ENCODE peak calls at places on chromosomes 6 and 20, in nine cellular contexts. C, O, T, I, V, W, K, S and X are unnamed samples.

GRCh38 chr6:139240161-139241010 is 51.4 kb downstream of the TXLNB start:
- DNase-seq in C (no peak), O (no peak), T (no peak), I (no peak), V (no peak), W (peak), K (no peak), S (no peak), X (no peak)

GRCh38 chr20:22490287-22491187 is 93.8 kb downstream of the FOXA2 start:
- DNase-seq in C (peak), O (no peak), T (no peak), I (no peak), V (no peak), W (peak), K (no peak), S (peak), X (no peak)

GRCh38 chr6:52497652-52498408 is 77.7 kb downstream of the EFHC1 start:
- DNase-seq in C (no peak), O (peak), T (no peak), I (no peak), V (no peak), W (no peak), K (peak), S (no peak), X (no peak)

GRCh38 chr20:1854246-1854645 is 41.0 kb upstream of the SIRPA start:
- DNase-seq in C (no peak), O (no peak), T (no peak), I (no peak), V (no peak), W (no peak), K (no peak), S (no peak), X (no peak)

GRCh38 chr20:49894073-49894470 is 21.3 kb downstream of the SPATA2 start:
- DNase-seq in C (no peak), O (no peak), T (no peak), I (no peak), V (no peak), W (no peak), K (no peak), S (no peak), X (no peak)

GRCh38 chr6:624979-625378 is 31.9 kb downstream of the HUS1B start:
- DNase-seq in C (peak), O (no peak), T (no peak), I (no peak), V (no peak), W (no peak), K (no peak), S (peak), X (no peak)

GRCh38 chr6:117346142-117346930 is 79.4 kb downstream of the ROS1 start:
- DNase-seq in C (no peak), O (no peak), T (no peak), I (no peak), V (no peak), W (no peak), K (no peak), S (peak), X (no peak)

GRCh38 chr6:34312259-34312658 is 63.5 kb upstream of the SMIM29 start:
- DNase-seq in C (no peak), O (no peak), T (no peak), I (no peak), V (no peak), W (no peak), K (no peak), S (no peak), X (no peak)

GRCh38 chr6:46191961-46192360 is 21.2 kb upstream of the ENPP5 start:
- DNase-seq in C (no peak), O (no peak), T (no peak), I (no peak), V (no peak), W (no peak), K (no peak), S (no peak), X (peak)

GRCh38 chr6:98295776-98296175 is 538.6 kb upstream of the POU3F2 start:
- DNase-seq in C (peak), O (no peak), T (no peak), I (no peak), V (no peak), W (no peak), K (no peak), S (no peak), X (no peak)

GRCh38 chr20:61847986-61848385 is 217.7 kb downstream of the TAF4 start:
- DNase-seq in C (no peak), O (no peak), T (no peak), I (no peak), V (no peak), W (no peak), K (no peak), S (no peak), X (no peak)

GRCh38 chr6:41914343-41914742 is 6.6 kb downstream of the MED20 start:
- DNase-seq in C (no peak), O (no peak), T (no peak), I (no peak), V (no peak), W (no peak), K (no peak), S (no peak), X (no peak)

GRCh38 chr20:8095648-8096572 is 36.2 kb upstream of the PLCB1 start:
- DNase-seq in C (no peak), O (no peak), T (no peak), I (no peak), V (no peak), W (no peak), K (no peak), S (no peak), X (peak)

GRCh38 chr6:106804238-106805016 is 170.1 kb downstream of the CD24 start:
- DNase-seq in C (peak), O (no peak), T (no peak), I (no peak), V (no peak), W (no peak), K (no peak), S (no peak), X (no peak)

GRCh38 chr20:3935295-3935955 is 46.2 kb downstream of the PANK2 start:
- DNase-seq in C (no peak), O (peak), T (no peak), I (no peak), V (no peak), W (no peak), K (peak), S (no peak), X (no peak)

GRCh38 chr6:49849121-49849907 is 17.0 kb downstream of the CRISP1 start:
- DNase-seq in C (peak), O (no peak), T (no peak), I (no peak), V (no peak), W (no peak), K (no peak), S (peak), X (no peak)

GRCh38 chr6:35663447-35664235 is 25.1 kb downstream of the FKBP5 start:
- DNase-seq in C (no peak), O (no peak), T (no peak), I (no peak), V (no peak), W (no peak), K (no peak), S (no peak), X (no peak)

GRCh38 chr6:169479783-169480495 is 221.9 kb downstream of the WDR27 start:
- DNase-seq in C (no peak), O (no peak), T (no peak), I (no peak), V (no peak), W (no peak), K (no peak), S (no peak), X (no peak)

GRCh38 chr20:19944772-19945459 is 72.2 kb upstream of the NAA20 start:
- DNase-seq in C (no peak), O (no peak), T (no peak), I (no peak), V (no peak), W (no peak), K (no peak), S (no peak), X (no peak)

GRCh38 chr6:92132446-92132845 is 1286.9 kb downstream of the EPHA7 start:
- DNase-seq in C (no peak), O (no peak), T (no peak), I (no peak), V (no peak), W (no peak), K (no peak), S (peak), X (peak)

GRCh38 chr20:62477669-62478450 is 2.1 kb upstream of the GATA5 start:
- DNase-seq in C (peak), O (no peak), T (no peak), I (no peak), V (no peak), W (no peak), K (no peak), S (no peak), X (no peak)

GRCh38 chr6:75171581-75172360 is 34.1 kb downstream of the COL12A1 start:
- DNase-seq in C (no peak), O (no peak), T (no peak), I (no peak), V (no peak), W (no peak), K (no peak), S (no peak), X (no peak)

GRCh38 chr20:17610566-17611289 is 40.9 kb downstream of the DSTN start:
- DNase-seq in C (peak), O (no peak), T (peak), I (no peak), V (peak), W (peak), K (no peak), S (no peak), X (no peak)

GRCh38 chr6:98724537-98724936 is 109.8 kb upstream of the POU3F2 start:
- DNase-seq in C (no peak), O (no peak), T (no peak), I (no peak), V (no peak), W (no peak), K (no peak), S (no peak), X (no peak)

GRCh38 chr20:39607124-39607523 is 645.0 kb downstream of the DHX35 start:
- DNase-seq in C (no peak), O (no peak), T (no peak), I (no peak), V (no peak), W (no peak), K (no peak), S (no peak), X (no peak)

GRCh38 chr6:170490259-170490658 is 62.8 kb downstream of the PSMB1 start:
- DNase-seq in C (no peak), O (no peak), T (no peak), I (no peak), V (no peak), W (no peak), K (no peak), S (no peak), X (no peak)

GRCh38 chr20:17878912-17879602 is 89.5 kb downstream of the SNX5 start:
- DNase-seq in C (no peak), O (no peak), T (no peak), I (no peak), V (no peak), W (no peak), K (no peak), S (no peak), X (no peak)

GRCh38 chr20:2602046-2602735 is 50.2 kb upstream of the NOP56 start:
- DNase-seq in C (no peak), O (no peak), T (no peak), I (no peak), V (no peak), W (no peak), K (no peak), S (peak), X (peak)

GRCh38 chr6:12249516-12250394 is 40.4 kb upstream of the EDN1 start:
- DNase-seq in C (no peak), O (no peak), T (no peak), I (no peak), V (no peak), W (no peak), K (no peak), S (no peak), X (no peak)

GRCh38 chr6:32839356-32839755 is 817 bp upstream of the TAP2 start:
- DNase-seq in C (no peak), O (no peak), T (no peak), I (no peak), V (no peak), W (no peak), K (no peak), S (no peak), X (no peak)

GRCh38 chr20:37277253-37277593 is 12.2 kb upstream of the MANBAL start:
- DNase-seq in C (no peak), O (no peak), T (no peak), I (no peak), V (no peak), W (no peak), K (no peak), S (no peak), X (no peak)

GRCh38 chr6:35089216-35089934 is 51.8 kb downstream of the TCP11 start:
- DNase-seq in C (peak), O (no peak), T (peak), I (no peak), V (no peak), W (peak), K (no peak), S (no peak), X (no peak)

GRCh38 chr6:163958646-163959045 is 544.1 kb downstream of the QKI start:
- DNase-seq in C (no peak), O (no peak), T (no peak), I (no peak), V (no peak), W (no peak), K (no peak), S (no peak), X (no peak)

GRCh38 chr6:118968416-118968815 is 33.5 kb upstream of the MCM9 start:
- DNase-seq in C (no peak), O (no peak), T (no peak), I (no peak), V (no peak), W (no peak), K (no peak), S (no peak), X (no peak)

GRCh38 chr20:43667341-43668132 is 623 bp downstream of the MYBL2 start:
- DNase-seq in C (peak), O (no peak), T (no peak), I (no peak), V (no peak), W (no peak), K (no peak), S (peak), X (no peak)

GRCh38 chr20:63657260-63657936 is 714 bp upstream of the RTEL1 start:
- DNase-seq in C (no peak), O (no peak), T (no peak), I (no peak), V (peak), W (no peak), K (no peak), S (no peak), X (no peak)

GRCh38 chr20:24708411-24709295 is 239.2 kb downstream of the SYNDIG1 start:
- DNase-seq in C (peak), O (no peak), T (no peak), I (no peak), V (no peak), W (no peak), K (no peak), S (no peak), X (no peak)

GRCh38 chr6:6315660-6316059 is 4.8 kb downstream of the F13A1 start:
- DNase-seq in C (peak), O (no peak), T (no peak), I (no peak), V (no peak), W (peak), K (peak), S (peak), X (no peak)

GRCh38 chr20:62123450-62124118 is 1.3 kb downstream of the LSM14B start:
- DNase-seq in C (peak), O (no peak), T (no peak), I (no peak), V (no peak), W (no peak), K (no peak), S (no peak), X (no peak)

GRCh38 chr20:35263609-35264223 is 14.2 kb downstream of the MMP24OS start:
- DNase-seq in C (no peak), O (no peak), T (no peak), I (no peak), V (no peak), W (peak), K (no peak), S (no peak), X (no peak)

GRCh38 chr6:37507082-37507481 is 7.4 kb upstream of the CCDC167 start:
- DNase-seq in C (peak), O (no peak), T (no peak), I (no peak), V (no peak), W (no peak), K (no peak), S (no peak), X (no peak)
- H3K27ac ChIP-seq in C (no peak), O (no peak), T (no peak), I (no peak), V (no peak), W (no peak), K (no peak), S (no peak), X (no peak)

DNA sequence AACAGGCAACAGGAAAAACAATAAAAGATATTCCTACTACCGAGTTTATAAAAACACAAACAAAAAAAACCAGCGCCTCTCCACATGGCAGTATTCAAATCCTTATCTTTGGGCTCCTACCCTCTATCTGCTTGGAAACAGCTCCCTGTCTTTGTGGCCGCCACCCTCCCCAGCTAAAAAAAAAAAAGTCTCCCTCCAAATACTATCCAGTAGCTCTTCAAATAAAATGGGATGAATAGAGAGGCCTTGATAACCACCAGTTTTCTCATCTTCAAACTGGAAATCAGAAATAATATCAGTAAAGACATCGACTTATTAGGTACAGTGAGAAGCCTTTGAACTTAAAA is 96.2 kb downstream of the PSMG4 start:
- DNase-seq in C (no peak), O (no peak), T (no peak), I (no peak), V (no peak), W (no peak), K (no peak), S (no peak), X (no peak)
- H3K27ac ChIP-seq in C (peak), O (peak), T (no peak), I (peak), V (peak), W (peak), K (peak), S (peak), X (no peak)

DNA sequence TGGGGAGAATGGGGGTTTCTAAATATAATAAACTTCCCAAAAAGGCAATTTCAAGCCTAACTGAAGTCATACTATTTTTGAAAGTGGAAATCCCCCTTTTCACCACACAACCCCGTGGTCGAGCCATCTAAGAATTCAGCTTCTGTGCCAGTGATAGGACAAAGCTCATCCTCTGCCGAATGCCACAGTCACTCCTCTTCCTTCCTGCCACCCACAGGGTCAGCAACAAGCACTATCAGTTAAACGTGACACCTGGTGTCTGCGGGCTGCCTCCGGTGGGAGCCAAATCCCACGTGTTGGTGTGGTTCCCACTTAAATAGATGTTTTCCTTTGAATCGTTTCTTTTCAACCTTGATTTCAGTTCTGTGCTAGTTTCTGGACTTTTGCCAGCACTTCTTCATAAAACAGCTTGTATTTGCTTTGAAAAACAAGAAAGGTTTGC is 60.7 kb downstream of the TNFAIP3 start:
- DNase-seq in C (no peak), O (no peak), T (peak), I (no peak), V (no peak), W (no peak), K (no peak), S (no peak), X (no peak)
- H3K27ac ChIP-seq in C (no peak), O (peak), T (no peak), I (peak), V (no peak), W (no peak), K (no peak), S (no peak), X (no peak)

DNA sequence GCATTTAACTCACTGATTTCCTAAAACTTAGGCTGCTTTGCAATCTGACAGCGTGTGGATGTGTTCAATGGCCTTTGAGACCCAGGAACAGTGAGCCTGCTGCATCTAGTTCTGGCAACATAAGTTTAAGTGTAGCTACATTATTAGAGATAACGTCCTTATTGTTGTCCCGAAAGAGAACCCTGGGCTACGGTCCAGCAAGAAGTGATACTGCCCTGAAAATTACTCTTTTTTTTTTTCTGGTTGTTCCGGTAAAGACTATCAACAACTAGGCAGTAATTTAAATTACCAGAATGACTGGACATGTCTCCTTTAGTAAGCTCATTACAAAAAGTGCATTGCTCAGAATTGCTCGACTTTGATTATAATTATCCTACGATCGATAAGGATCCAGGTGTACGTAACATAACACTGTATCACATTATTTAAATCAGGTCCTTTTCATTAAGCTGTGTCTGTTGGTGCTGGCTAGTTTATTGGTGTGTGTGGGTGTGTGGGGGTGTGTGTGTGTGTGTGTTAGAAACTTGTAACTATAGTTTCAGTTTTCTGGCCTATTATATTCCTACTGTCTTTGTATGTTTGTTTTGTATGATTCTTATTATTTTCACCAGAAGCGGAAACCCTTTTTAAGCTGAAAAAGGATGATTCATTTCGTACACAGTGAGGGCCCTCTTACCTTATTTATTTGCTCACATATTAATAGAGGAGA is 3.0 kb downstream of the TSHZ2 start:
- DNase-seq in C (no peak), O (no peak), T (no peak), I (no peak), V (no peak), W (peak), K (peak), S (no peak), X (no peak)
- H3K27ac ChIP-seq in C (no peak), O (no peak), T (no peak), I (no peak), V (peak), W (peak), K (peak), S (no peak), X (no peak)